ENCODE peak calls at places on chromosome 4, in five cellular contexts. O, P, I, Q and C are unnamed samples.

GRCh38 chr4:162865102-162865501 is 301.6 kb downstream of the NAF1 start:
- DNase-seq in O (no peak), P (no peak), I (peak; percentile 4), Q (no peak), C (no peak)

GRCh38 chr4:3077796-3078195 is 3.3 kb downstream of the HTT start:
- DNase-seq in O (no peak), P (no peak), I (no peak), Q (no peak), C (no peak)

GRCh38 chr4:97786306-97786920 is 356.9 kb downstream of the STPG2 start:
- DNase-seq in O (no peak), P (no peak), I (no peak), Q (no peak), C (no peak)

GRCh38 chr4:186643501-186644315 is 79.9 kb downstream of the FAT1 start:
- DNase-seq in O (peak; percentile 63), P (no peak), I (peak; percentile 71), Q (peak; percentile 77), C (peak; percentile 81)

GRCh38 chr4:107616838-107617389 is 103.1 kb downstream of the PAPSS1 start:
- DNase-seq in O (peak; percentile 19), P (no peak), I (no peak), Q (no peak), C (no peak)

GRCh38 chr4:6182390-6183280 is 17.7 kb downstream of the JAKMIP1 start:
- DNase-seq in O (no peak), P (no peak), I (no peak), Q (no peak), C (no peak)

GRCh38 chr4:120440730-120441129 is 374.1 kb upstream of the MAD2L1 start:
- DNase-seq in O (no peak), P (no peak), I (no peak), Q (no peak), C (no peak)

GRCh38 chr4:72494156-72494555 is 74.9 kb downstream of the ADAMTS3 start:
- DNase-seq in O (no peak), P (no peak), I (no peak), Q (no peak), C (no peak)

GRCh38 chr4:8831221-8832129 is 40.2 kb downstream of the HMX1 start:
- DNase-seq in O (no peak), P (no peak), I (no peak), Q (no peak), C (no peak)

GRCh38 chr4:7941111-7942018 is 1.7 kb upstream of the AFAP1 start:
- DNase-seq in O (no peak), P (peak; percentile 57), I (no peak), Q (no peak), C (peak; percentile 36)

GRCh38 chr4:112416464-112416863 is 99.5 kb downstream of the NEUROG2 start:
- DNase-seq in O (no peak), P (no peak), I (no peak), Q (peak; percentile 71), C (no peak)

GRCh38 chr4:101774807-101775206 is 15.7 kb upstream of the BANK1 start:
- DNase-seq in O (peak; percentile 18), P (no peak), I (peak; percentile 43), Q (no peak), C (peak; percentile 84)

GRCh38 chr4:81459233-81459632 is 12.5 kb downstream of the RASGEF1B start:
- DNase-seq in O (no peak), P (no peak), I (no peak), Q (no peak), C (no peak)
- H3K4me2 ChIP-seq in O (no peak overlapping the region), P (no peak overlapping the region), I (no peak overlapping the region), Q (no peak overlapping the region), C (no peak overlapping the region)

DNA sequence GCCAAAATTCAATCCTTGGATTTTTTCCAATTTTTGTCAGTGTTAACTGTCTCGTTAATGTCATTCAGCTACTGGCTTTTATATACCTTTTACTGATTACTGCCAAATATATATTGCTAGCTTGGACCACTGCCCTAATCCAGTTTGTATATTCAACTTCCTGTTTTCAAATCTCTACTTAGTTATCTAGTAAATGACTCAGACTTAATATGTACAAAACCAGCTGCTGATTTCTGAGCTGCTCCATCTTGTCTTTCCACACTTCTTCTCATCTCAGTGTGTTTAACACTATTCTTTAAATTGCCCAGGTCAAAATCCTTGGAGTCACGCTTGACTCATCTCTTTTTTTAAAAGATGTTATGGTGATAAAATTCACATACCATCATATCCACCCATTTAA is 1196.7 kb downstream of the RAPGEF2 start:
- DNase-seq in O (no peak), P (no peak), I (no peak), Q (peak; percentile 4), C (no peak)
- H3K4me1 ChIP-seq in O (no peaks in the 10 kb centered on the region), P (no peaks in the 10 kb centered on the region), I (no peaks in the 10 kb centered on the region), Q (no peaks in the 10 kb centered on the region), C (no peaks in the 10 kb centered on the region)

DNA sequence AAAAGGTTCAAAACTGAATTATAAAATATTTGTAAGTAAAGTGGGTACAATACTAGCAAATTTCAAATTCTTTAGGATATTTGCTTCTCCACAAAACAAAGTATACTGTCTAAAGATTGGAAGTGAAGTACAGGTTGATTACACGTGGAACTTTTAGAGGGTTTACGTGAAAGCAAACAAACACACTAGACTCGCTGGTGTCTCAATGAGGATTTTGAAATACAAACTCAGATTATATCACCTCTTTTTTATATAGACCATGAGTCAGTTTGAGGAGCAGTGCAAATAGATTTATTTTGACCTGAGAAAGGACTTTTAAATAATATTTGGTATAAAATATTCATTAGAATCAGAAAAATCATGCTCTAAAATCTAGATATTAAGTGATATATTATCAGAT is 185.0 kb downstream of the SPOCK3 start:
- DNase-seq in O (no peak), P (no peak), I (no peak), Q (no peak), C (no peak)
- H3K4me2 ChIP-seq in O (no peak overlapping the region), P (no peak overlapping the region), I (no peak overlapping the region), Q (no peak overlapping the region), C (no peak overlapping the region)

GRCh38 chr4:67566335-67566734 is 7.8 kb downstream of the STAP1 start:
- DNase-seq in O (no peak), P (no peak), I (no peak), Q (no peak), C (peak; percentile 9)

GRCh38 chr4:67568820-67569219 is 10.3 kb downstream of the STAP1 start:
- DNase-seq in O (no peak), P (no peak), I (no peak), Q (peak; percentile 49), C (peak; percentile 41)

GRCh38 chr4:67570537-67570936 is 12.0 kb downstream of the STAP1 start:
- DNase-seq in O (no peak), P (no peak), I (no peak), Q (no peak), C (no peak)

DNA sequence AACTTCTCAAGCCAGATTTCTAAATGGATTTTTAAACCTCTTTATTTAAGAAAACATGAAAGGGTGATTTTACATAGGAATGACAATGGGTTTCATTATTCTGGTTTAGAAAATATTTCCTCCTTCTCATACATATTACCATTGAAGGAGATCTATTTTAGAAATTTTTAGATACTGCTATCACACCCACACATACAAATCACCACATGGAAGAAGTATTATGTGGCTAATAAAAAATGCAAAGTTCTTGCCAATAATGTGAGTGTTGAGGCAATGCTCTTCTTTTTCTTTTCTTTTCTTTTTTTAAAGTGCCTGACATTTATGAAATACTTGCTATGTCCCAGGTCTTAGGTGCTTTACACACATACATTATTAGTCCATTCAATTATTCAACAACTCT is 6.8 kb downstream of the STAP1 start:
- DNase-seq in O (no peak), P (no peak), I (no peak), Q (no peak), C (peak; percentile 65)
- H3K4me1 ChIP-seq in O (no peaks in the 10 kb centered on the region), P (no peaks in the 10 kb centered on the region), I (no peaks in the 10 kb centered on the region), Q (no peaks in the 10 kb centered on the region), C (peaks cover 10% of the 10 kb centered on the region)

DNA sequence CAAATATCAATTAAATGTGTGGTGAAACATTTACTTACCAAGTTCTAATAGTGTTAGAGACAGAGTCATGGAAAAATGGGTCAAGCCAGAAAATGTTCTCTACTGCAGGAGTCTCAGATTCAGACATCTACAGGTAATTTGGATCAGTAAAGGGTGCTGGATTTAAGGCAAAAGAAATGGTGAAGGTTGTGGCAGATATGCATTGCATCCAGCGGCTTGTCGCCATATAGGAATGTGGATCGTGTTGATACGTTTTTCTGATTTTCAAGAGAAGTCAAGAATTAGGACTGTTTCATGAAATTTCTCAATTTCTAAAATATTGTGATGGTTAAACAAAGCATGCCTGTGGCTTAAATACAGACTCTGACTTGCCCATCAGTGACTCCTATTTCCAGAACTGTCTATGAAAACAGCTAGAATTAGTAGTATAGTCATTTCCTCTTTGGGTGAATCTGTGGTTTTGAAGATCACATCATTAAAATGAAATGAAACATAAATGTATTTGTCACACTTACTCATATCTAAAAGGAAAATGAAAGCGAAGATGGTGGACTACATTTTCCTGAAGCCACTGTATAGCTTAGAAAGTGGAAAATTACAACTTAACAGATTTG is 110.1 kb upstream of the VEGFC start:
- DNase-seq in O (no peak), P (no peak), I (no peak), Q (peak; percentile 90), C (peak; percentile 92)
- H3K4me2 ChIP-seq in O (no peak overlapping the region), P (no peak overlapping the region), I (no peak overlapping the region), Q (peak overlapping the region; percentile 74), C (peak overlapping the region; percentile 69)

GRCh38 chr4:141301216-141301615 is 80.5 kb downstream of the ZNF330 start:
- DNase-seq in O (no peak), P (no peak), I (no peak), Q (no peak), C (no peak)
- H3K4me1 ChIP-seq in O (no peaks in the 10 kb centered on the region), P (no peaks in the 10 kb centered on the region), I (no peaks in the 10 kb centered on the region), Q (no peaks in the 10 kb centered on the region), C (no peaks in the 10 kb centered on the region)

DNA sequence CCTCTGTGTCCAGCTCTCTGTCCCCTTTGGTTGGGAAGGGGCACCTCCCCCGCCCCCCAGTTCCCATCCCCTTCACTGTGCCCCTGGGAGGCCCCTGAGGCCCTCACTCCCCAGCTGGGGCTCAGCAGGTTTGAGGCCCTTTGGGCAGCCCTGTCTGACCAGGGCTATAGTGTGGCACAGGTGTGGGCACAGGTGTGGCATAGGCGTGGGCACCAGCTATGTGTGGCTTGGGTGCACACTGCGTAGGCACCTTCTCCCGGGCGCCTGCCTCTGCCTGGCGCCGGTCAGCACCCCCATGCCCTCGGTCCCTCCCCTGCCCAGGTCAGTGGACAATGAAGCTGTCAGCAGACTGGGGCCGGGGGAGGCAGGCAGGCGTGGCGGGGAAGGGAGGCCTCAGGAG is 7.5 kb upstream of the FGFR3 start:
- DNase-seq in O (no peak), P (no peak), I (no peak), Q (no peak), C (no peak)
- H3K4me2 ChIP-seq in O (peak overlapping the region; percentile 25), P (no peak overlapping the region), I (no peak overlapping the region), Q (no peak overlapping the region), C (no peak overlapping the region)

GRCh38 chr4:26196567-26196966 is 124.2 kb upstream of the RBPJ start:
- DNase-seq in O (no peak), P (no peak), I (no peak), Q (no peak), C (no peak)
- H3K4me1 ChIP-seq in O (no peaks in the 10 kb centered on the region), P (no peaks in the 10 kb centered on the region), I (peaks cover 9% of the 10 kb centered on the region), Q (peaks cover 8% of the 10 kb centered on the region), C (peaks cover 24% of the 10 kb centered on the region)